ENCODE peak calls at places on chromosomes 3 and 15, in six cellular contexts. One of them, this sample, is unnamed. For H3K27me3 and H3K4me1, the result is how much of the 10 kb centered on the place peaks cover.

GRCh38 chr3:138442433-138442832 is 8.0 kb downstream of the ESYT3 start:
- DNase-seq in lung: no peak
- DNase-seq in endothelial cell of umbilical vein: no peak
- DNase-seq in uterus: no peak
- DNase-seq in tibial artery: no peak
- DNase-seq in keratinocyte: no peak
- DNase-seq in this sample: no peak

GRCh38 chr15:89462198-89462912 is 34.0 kb downstream of the RHCG start:
- DNase-seq in lung: no peak
- DNase-seq in endothelial cell of umbilical vein: no peak
- DNase-seq in uterus: no peak
- DNase-seq in tibial artery: no peak
- DNase-seq in keratinocyte: no peak
- DNase-seq in this sample: peak

GRCh38 chr3:153539263-153539662 is 377.2 kb downstream of the RAP2B start:
- DNase-seq in lung: no peak
- DNase-seq in endothelial cell of umbilical vein: no peak
- DNase-seq in uterus: no peak
- DNase-seq in tibial artery: no peak
- DNase-seq in keratinocyte: no peak
- DNase-seq in this sample: no peak

GRCh38 chr3:52434491-52435115 is 10.3 kb downstream of the SEMA3G start:
- DNase-seq in lung: no peak
- DNase-seq in endothelial cell of umbilical vein: no peak
- DNase-seq in uterus: no peak
- DNase-seq in tibial artery: no peak
- DNase-seq in keratinocyte: no peak
- DNase-seq in this sample: no peak

GRCh38 chr3:111076732-111077131 is 5.1 kb downstream of the NECTIN3 start:
- DNase-seq in lung: no peak
- DNase-seq in endothelial cell of umbilical vein: no peak
- DNase-seq in uterus: no peak
- DNase-seq in tibial artery: no peak
- DNase-seq in keratinocyte: no peak
- DNase-seq in this sample: no peak

GRCh38 chr3:39981547-39982184 is 172.3 kb downstream of the MYRIP start:
- DNase-seq in lung: no peak
- DNase-seq in endothelial cell of umbilical vein: peak
- DNase-seq in uterus: no peak
- DNase-seq in tibial artery: no peak
- DNase-seq in keratinocyte: no peak
- DNase-seq in this sample: no peak

GRCh38 chr15:82132742-82133141 is 86.9 kb upstream of the MEX3B start:
- DNase-seq in lung: no peak
- DNase-seq in endothelial cell of umbilical vein: no peak
- DNase-seq in uterus: no peak
- DNase-seq in tibial artery: no peak
- DNase-seq in keratinocyte: peak
- DNase-seq in this sample: no peak

GRCh38 chr15:56767315-56767714 is 34.0 kb upstream of the ZNF280D start:
- DNase-seq in lung: no peak
- DNase-seq in endothelial cell of umbilical vein: peak
- DNase-seq in uterus: no peak
- DNase-seq in tibial artery: no peak
- DNase-seq in keratinocyte: no peak
- DNase-seq in this sample: no peak

GRCh38 chr3:129021140-129021551 is 20.0 kb downstream of the EFCC1 start:
- DNase-seq in lung: no peak
- DNase-seq in endothelial cell of umbilical vein: no peak
- DNase-seq in uterus: no peak
- DNase-seq in tibial artery: no peak
- DNase-seq in keratinocyte: no peak
- DNase-seq in this sample: no peak

GRCh38 chr3:123582315-123582714 is 2.5 kb downstream of the HACD2 start:
- DNase-seq in lung: no peak
- DNase-seq in endothelial cell of umbilical vein: no peak
- DNase-seq in uterus: no peak
- DNase-seq in tibial artery: no peak
- DNase-seq in keratinocyte: no peak
- DNase-seq in this sample: no peak

GRCh38 chr3:179027326-179027900 is 44.2 kb downstream of the ZMAT3 start:
- DNase-seq in lung: no peak
- DNase-seq in endothelial cell of umbilical vein: no peak
- DNase-seq in uterus: no peak
- DNase-seq in tibial artery: no peak
- DNase-seq in keratinocyte: no peak
- DNase-seq in this sample: no peak

GRCh38 chr3:189309400-189309975 is 137.7 kb downstream of the TPRG1 start:
- DNase-seq in lung: no peak
- DNase-seq in endothelial cell of umbilical vein: no peak
- DNase-seq in uterus: no peak
- DNase-seq in tibial artery: no peak
- DNase-seq in keratinocyte: no peak
- DNase-seq in this sample: no peak

GRCh38 chr3:41318520-41318919 is 119.2 kb downstream of the CTNNB1 start:
- DNase-seq in lung: no peak
- DNase-seq in endothelial cell of umbilical vein: no peak
- DNase-seq in uterus: no peak
- DNase-seq in tibial artery: no peak
- DNase-seq in keratinocyte: no peak
- DNase-seq in this sample: no peak

GRCh38 chr15:99453646-99454045 is 112.1 kb upstream of the MEF2A start:
- DNase-seq in lung: no peak
- DNase-seq in endothelial cell of umbilical vein: no peak
- DNase-seq in uterus: no peak
- DNase-seq in tibial artery: no peak
- DNase-seq in keratinocyte: no peak
- DNase-seq in this sample: no peak

GRCh38 chr15:77616072-77616471 is 16.6 kb downstream of the LINGO1 start:
- DNase-seq in lung: no peak
- DNase-seq in endothelial cell of umbilical vein: no peak
- DNase-seq in uterus: no peak
- DNase-seq in tibial artery: no peak
- DNase-seq in keratinocyte: no peak
- DNase-seq in this sample: no peak

GRCh38 chr15:99442268-99442897 is 123.4 kb upstream of the MEF2A start:
- DNase-seq in lung: peak
- DNase-seq in endothelial cell of umbilical vein: peak
- DNase-seq in uterus: peak
- DNase-seq in tibial artery: peak
- DNase-seq in keratinocyte: no peak
- DNase-seq in this sample: no peak

GRCh38 chr15:52698514-52698913 is 19.3 kb upstream of the ATOSA start:
- DNase-seq in lung: no peak
- DNase-seq in endothelial cell of umbilical vein: no peak
- DNase-seq in uterus: no peak
- DNase-seq in tibial artery: no peak
- DNase-seq in keratinocyte: no peak
- DNase-seq in this sample: no peak

GRCh38 chr15:57735406-57735805 is 28.9 kb downstream of the POLR2M start:
- DNase-seq in lung: no peak
- DNase-seq in endothelial cell of umbilical vein: no peak
- DNase-seq in uterus: no peak
- DNase-seq in tibial artery: no peak
- DNase-seq in keratinocyte: no peak
- DNase-seq in this sample: no peak

GRCh38 chr3:50633233-50633795 is 16.4 kb downstream of the MAPKAPK3 start:
- DNase-seq in lung: no peak
- DNase-seq in endothelial cell of umbilical vein: no peak
- DNase-seq in uterus: no peak
- DNase-seq in tibial artery: no peak
- DNase-seq in keratinocyte: no peak
- DNase-seq in this sample: no peak

GRCh38 chr3:179957264-179957845 is 79.4 kb downstream of the PEX5L start:
- DNase-seq in lung: no peak
- DNase-seq in endothelial cell of umbilical vein: no peak
- DNase-seq in uterus: no peak
- DNase-seq in tibial artery: no peak
- DNase-seq in keratinocyte: no peak
- DNase-seq in this sample: peak

GRCh38 chr3:35832140-35832571 is 192.8 kb downstream of the ARPP21 start:
- DNase-seq in lung: no peak
- DNase-seq in endothelial cell of umbilical vein: no peak
- DNase-seq in uterus: no peak
- DNase-seq in tibial artery: no peak
- DNase-seq in keratinocyte: no peak
- DNase-seq in this sample: no peak

GRCh38 chr3:89851974-89852621 is 744.7 kb downstream of the EPHA3 start:
- DNase-seq in lung: no peak
- DNase-seq in endothelial cell of umbilical vein: no peak
- DNase-seq in uterus: no peak
- DNase-seq in tibial artery: no peak
- DNase-seq in keratinocyte: no peak
- DNase-seq in this sample: no peak

GRCh38 chr3:23430781-23431423 is 227.8 kb downstream of the UBE2E2 start:
- DNase-seq in lung: no peak
- DNase-seq in endothelial cell of umbilical vein: no peak
- DNase-seq in uterus: no peak
- DNase-seq in tibial artery: no peak
- DNase-seq in keratinocyte: no peak
- DNase-seq in this sample: no peak

GRCh38 chr3:88534534-88534933 is 384.8 kb downstream of the C3orf38 start:
- DNase-seq in lung: no peak
- DNase-seq in endothelial cell of umbilical vein: no peak
- DNase-seq in uterus: no peak
- DNase-seq in tibial artery: no peak
- DNase-seq in keratinocyte: no peak
- DNase-seq in this sample: no peak

GRCh38 chr3:122322095-122323075 is 2.7 kb upstream of the CSTA start:
- DNase-seq in lung: no peak
- DNase-seq in endothelial cell of umbilical vein: no peak
- DNase-seq in uterus: no peak
- DNase-seq in tibial artery: no peak
- DNase-seq in keratinocyte: no peak
- DNase-seq in this sample: no peak

GRCh38 chr3:38127611-38128302 is 9.2 kb downstream of the ACAA1 start:
- DNase-seq in lung: peak
- DNase-seq in endothelial cell of umbilical vein: no peak
- DNase-seq in uterus: no peak
- DNase-seq in tibial artery: peak
- DNase-seq in keratinocyte: no peak
- DNase-seq in this sample: no peak

GRCh38 chr3:38124324-38125122 is 12.4 kb downstream of the ACAA1 start:
- DNase-seq in lung: no peak
- DNase-seq in endothelial cell of umbilical vein: no peak
- DNase-seq in uterus: no peak
- DNase-seq in tibial artery: no peak
- DNase-seq in keratinocyte: no peak
- DNase-seq in this sample: no peak

GRCh38 chr3:38126121-38126892 is 10.6 kb downstream of the ACAA1 start:
- DNase-seq in lung: no peak
- DNase-seq in endothelial cell of umbilical vein: no peak
- DNase-seq in uterus: no peak
- DNase-seq in tibial artery: no peak
- DNase-seq in keratinocyte: no peak
- DNase-seq in this sample: no peak

GRCh38 chr3:38122712-38123290 is 14.1 kb downstream of the ACAA1 start:
- DNase-seq in lung: no peak
- DNase-seq in endothelial cell of umbilical vein: no peak
- DNase-seq in uterus: no peak
- DNase-seq in tibial artery: no peak
- DNase-seq in keratinocyte: no peak
- DNase-seq in this sample: no peak

GRCh38 chr3:38125305-38126120 is 11.4 kb downstream of the ACAA1 start:
- DNase-seq in lung: peak
- DNase-seq in endothelial cell of umbilical vein: no peak
- DNase-seq in uterus: no peak
- DNase-seq in tibial artery: no peak
- DNase-seq in keratinocyte: no peak
- DNase-seq in this sample: no peak
- H3K4me3 ChIP-seq in lung: no peak
- H3K4me3 ChIP-seq in endothelial cell of umbilical vein: no peak
- H3K4me3 ChIP-seq in uterus: no peak
- H3K4me3 ChIP-seq in tibial artery: no peak
- H3K4me3 ChIP-seq in keratinocyte: no peak
- H3K4me3 ChIP-seq in this sample: no peak

GRCh38 chr15:60005352-60006202 is 1.5 kb downstream of the FOXB1 start:
- DNase-seq in lung: no peak
- DNase-seq in endothelial cell of umbilical vein: no peak
- DNase-seq in uterus: no peak
- DNase-seq in tibial artery: no peak
- DNase-seq in keratinocyte: no peak
- DNase-seq in this sample: no peak
- H3K27me3 ChIP-seq in lung: under half
- H3K27me3 ChIP-seq in endothelial cell of umbilical vein: half or more
- H3K27me3 ChIP-seq in uterus: half or more
- H3K27me3 ChIP-seq in tibial artery: under half
- H3K27me3 ChIP-seq in keratinocyte: half or more
- H3K27me3 ChIP-seq in this sample: under half

DNA sequence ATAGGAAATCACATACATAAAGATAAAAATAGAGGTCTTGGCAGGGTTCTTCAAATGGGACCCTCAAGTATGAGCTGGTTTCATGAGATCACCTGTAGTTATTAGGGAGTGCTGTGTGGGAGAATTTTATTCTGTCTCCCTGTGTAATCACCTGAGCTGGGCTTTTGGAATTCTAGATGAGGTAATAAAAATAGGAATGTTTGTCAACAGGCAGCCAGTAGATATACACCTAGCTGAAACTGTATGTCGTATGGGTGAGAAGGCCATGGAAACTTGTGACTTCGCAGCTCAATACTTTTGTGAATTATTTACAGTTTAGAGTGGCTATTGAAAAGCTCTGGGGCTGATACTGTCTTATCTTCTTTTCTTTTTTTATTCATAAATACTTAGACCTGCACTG is 40.5 kb upstream of the PLCL2 start:
- DNase-seq in lung: no peak
- DNase-seq in endothelial cell of umbilical vein: no peak
- DNase-seq in uterus: no peak
- DNase-seq in tibial artery: no peak
- DNase-seq in keratinocyte: no peak
- DNase-seq in this sample: no peak
- H3K4me1 ChIP-seq in lung: under half
- H3K4me1 ChIP-seq in endothelial cell of umbilical vein: under half
- H3K4me1 ChIP-seq in uterus: under half
- H3K4me1 ChIP-seq in tibial artery: under half
- H3K4me1 ChIP-seq in keratinocyte: under half
- H3K4me1 ChIP-seq in this sample: under half

DNA sequence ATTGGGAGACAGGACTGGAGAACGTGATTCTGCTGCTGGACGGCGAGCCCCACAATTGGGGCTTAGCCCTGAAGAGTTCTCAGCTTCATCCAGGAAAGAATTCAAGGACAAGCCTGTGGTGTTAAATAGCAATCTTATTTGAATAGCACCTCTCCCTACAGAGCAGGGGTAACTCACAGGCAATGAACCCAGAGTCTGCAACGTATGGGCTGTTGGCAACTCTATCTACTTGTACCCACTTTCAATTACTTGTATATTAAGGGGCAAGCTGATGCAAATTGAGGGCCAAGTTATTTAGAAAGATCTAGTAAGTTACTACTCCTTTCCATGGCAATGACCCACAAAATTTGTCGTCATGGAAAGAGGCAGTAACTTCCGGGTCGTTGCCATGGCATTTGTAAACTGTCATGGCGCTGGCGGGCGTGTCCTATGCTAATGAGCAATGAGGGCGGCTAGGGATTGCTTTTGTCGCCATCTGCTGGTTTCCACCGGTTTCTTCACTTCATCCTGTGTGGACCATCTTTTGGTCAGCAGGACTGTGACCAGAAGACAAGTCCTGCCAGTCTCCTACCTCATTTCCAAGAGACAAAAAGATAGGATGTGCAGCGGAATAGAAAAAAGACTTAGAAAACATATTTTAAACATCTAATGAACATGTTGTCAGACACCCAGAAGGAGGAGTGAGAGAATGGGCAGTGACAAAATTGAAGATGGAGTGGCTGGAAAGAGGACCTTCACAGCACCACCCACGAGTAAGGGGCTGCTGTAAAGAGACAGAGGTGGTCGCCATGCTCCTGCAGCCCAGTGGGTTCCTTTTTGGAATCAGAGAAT is 45.8 kb upstream of the SH3BP5 start:
- DNase-seq in lung: peak
- DNase-seq in endothelial cell of umbilical vein: peak
- DNase-seq in uterus: peak
- DNase-seq in tibial artery: peak
- DNase-seq in keratinocyte: peak
- DNase-seq in this sample: peak
- H3K4me3 ChIP-seq in lung: no peak
- H3K4me3 ChIP-seq in endothelial cell of umbilical vein: no peak
- H3K4me3 ChIP-seq in uterus: no peak
- H3K4me3 ChIP-seq in tibial artery: no peak
- H3K4me3 ChIP-seq in keratinocyte: no peak
- H3K4me3 ChIP-seq in this sample: no peak